ENCODE peak calls at places on chromosomes 12 and 14, in ten cellular contexts. One of them, this sample, is unnamed.

GRCh38 chr14:64912256-64912655 is 2.0 kb upstream of the CHURC1 start:
- DNase-seq in amygdala: no peak
- DNase-seq in NCI-H524: no peak
- DNase-seq in nephron progenitor cell: no peak
- DNase-seq in DMS 273 treated with DMSO at 0.1 percent for 48 hours: no peak
- DNase-seq in amniotic stem cell: no peak
- DNase-seq in NCI-H510A treated with DMSO at 0.1 percent for 48 hours: no peak
- DNase-seq in astrocyte of the spinal cord: no peak
- DNase-seq in GM12865: peak
- DNase-seq in T-cell: no peak
- DNase-seq in this sample: no peak

GRCh38 chr12:13347241-13348043 is 150.9 kb downstream of the EMP1 start:
- DNase-seq in amygdala: no peak
- DNase-seq in NCI-H524: no peak
- DNase-seq in nephron progenitor cell: no peak
- DNase-seq in DMS 273 treated with DMSO at 0.1 percent for 48 hours: no peak
- DNase-seq in amniotic stem cell: no peak
- DNase-seq in NCI-H510A treated with DMSO at 0.1 percent for 48 hours: no peak
- DNase-seq in astrocyte of the spinal cord: peak
- DNase-seq in GM12865: no peak
- DNase-seq in T-cell: no peak
- DNase-seq in this sample: no peak

GRCh38 chr12:93753838-93754429 is 76.8 kb downstream of the CRADD start:
- DNase-seq in amygdala: no peak
- DNase-seq in NCI-H524: no peak
- DNase-seq in nephron progenitor cell: no peak
- DNase-seq in DMS 273 treated with DMSO at 0.1 percent for 48 hours: no peak
- DNase-seq in amniotic stem cell: no peak
- DNase-seq in NCI-H510A treated with DMSO at 0.1 percent for 48 hours: no peak
- DNase-seq in astrocyte of the spinal cord: no peak
- DNase-seq in GM12865: no peak
- DNase-seq in T-cell: no peak
- DNase-seq in this sample: no peak

GRCh38 chr12:98440165-98440581 is 75.2 kb upstream of the TMPO start:
- DNase-seq in amygdala: no peak
- DNase-seq in NCI-H524: no peak
- DNase-seq in nephron progenitor cell: no peak
- DNase-seq in DMS 273 treated with DMSO at 0.1 percent for 48 hours: no peak
- DNase-seq in amniotic stem cell: peak
- DNase-seq in NCI-H510A treated with DMSO at 0.1 percent for 48 hours: no peak
- DNase-seq in astrocyte of the spinal cord: peak
- DNase-seq in GM12865: no peak
- DNase-seq in T-cell: no peak
- DNase-seq in this sample: peak

GRCh38 chr14:77032483-77032853 is 4.0 kb upstream of the IRF2BPL start:
- DNase-seq in amygdala: no peak
- DNase-seq in NCI-H524: peak
- DNase-seq in nephron progenitor cell: no peak
- DNase-seq in DMS 273 treated with DMSO at 0.1 percent for 48 hours: no peak
- DNase-seq in amniotic stem cell: no peak
- DNase-seq in NCI-H510A treated with DMSO at 0.1 percent for 48 hours: no peak
- DNase-seq in astrocyte of the spinal cord: no peak
- DNase-seq in GM12865: no peak
- DNase-seq in T-cell: no peak
- DNase-seq in this sample: no peak

GRCh38 chr12:54749191-54749818 is 101.1 kb upstream of the DCD start:
- DNase-seq in amygdala: no peak
- DNase-seq in NCI-H524: peak
- DNase-seq in nephron progenitor cell: peak
- DNase-seq in DMS 273 treated with DMSO at 0.1 percent for 48 hours: no peak
- DNase-seq in amniotic stem cell: peak
- DNase-seq in NCI-H510A treated with DMSO at 0.1 percent for 48 hours: peak
- DNase-seq in astrocyte of the spinal cord: peak
- DNase-seq in GM12865: peak
- DNase-seq in T-cell: peak
- DNase-seq in this sample: peak

GRCh38 chr12:45468751-45469615 is 253.1 kb downstream of the ANO6 start:
- DNase-seq in amygdala: no peak
- DNase-seq in NCI-H524: peak
- DNase-seq in nephron progenitor cell: no peak
- DNase-seq in DMS 273 treated with DMSO at 0.1 percent for 48 hours: no peak
- DNase-seq in amniotic stem cell: no peak
- DNase-seq in NCI-H510A treated with DMSO at 0.1 percent for 48 hours: no peak
- DNase-seq in astrocyte of the spinal cord: no peak
- DNase-seq in GM12865: no peak
- DNase-seq in T-cell: no peak
- DNase-seq in this sample: no peak

GRCh38 chr12:111640498-111640897 is 41.4 kb upstream of the ATXN2 start:
- DNase-seq in amygdala: no peak
- DNase-seq in NCI-H524: no peak
- DNase-seq in nephron progenitor cell: no peak
- DNase-seq in DMS 273 treated with DMSO at 0.1 percent for 48 hours: no peak
- DNase-seq in amniotic stem cell: no peak
- DNase-seq in NCI-H510A treated with DMSO at 0.1 percent for 48 hours: no peak
- DNase-seq in astrocyte of the spinal cord: no peak
- DNase-seq in GM12865: no peak
- DNase-seq in T-cell: no peak
- DNase-seq in this sample: no peak

GRCh38 chr14:53956427-53957201 is at the start of gene BMP4:
- DNase-seq in amygdala: no peak
- DNase-seq in NCI-H524: peak
- DNase-seq in nephron progenitor cell: peak
- DNase-seq in DMS 273 treated with DMSO at 0.1 percent for 48 hours: no peak
- DNase-seq in amniotic stem cell: no peak
- DNase-seq in NCI-H510A treated with DMSO at 0.1 percent for 48 hours: no peak
- DNase-seq in astrocyte of the spinal cord: peak
- DNase-seq in GM12865: peak
- DNase-seq in T-cell: no peak
- DNase-seq in this sample: no peak

GRCh38 chr12:15563683-15564082 is 225.5 kb downstream of the EPS8 start:
- DNase-seq in amygdala: no peak
- DNase-seq in NCI-H524: no peak
- DNase-seq in nephron progenitor cell: no peak
- DNase-seq in DMS 273 treated with DMSO at 0.1 percent for 48 hours: no peak
- DNase-seq in amniotic stem cell: no peak
- DNase-seq in NCI-H510A treated with DMSO at 0.1 percent for 48 hours: no peak
- DNase-seq in astrocyte of the spinal cord: peak
- DNase-seq in GM12865: no peak
- DNase-seq in T-cell: no peak
- DNase-seq in this sample: no peak

This sample was measured in hippocampal formation.